ENCODE peak calls at places on chromosomes 6 and 20, in five cellular contexts. N, B, Z, Q and J are unnamed samples.

GRCh38 chr6:128474481-128474880 is 45.9 kb downstream of the PTPRK start:
- DNase-seq in N (no peak), B (peak), Z (peak), Q (no peak), J (no peak)

GRCh38 chr6:169173532-169174268 is 79.9 kb downstream of the THBS2 start:
- DNase-seq in N (no peak), B (no peak), Z (peak), Q (peak), J (no peak)

GRCh38 chr6:78308025-78308424 is 559.3 kb upstream of the IRAK1BP1 start:
- DNase-seq in N (no peak), B (no peak), Z (no peak), Q (no peak), J (peak)

GRCh38 chr6:73076211-73076610 is 149.1 kb downstream of the KHDC1L start:
- DNase-seq in N (no peak), B (no peak), Z (no peak), Q (no peak), J (no peak)

GRCh38 chr6:22612241-22612640 is 42.9 kb downstream of the HDGFL1 start:
- DNase-seq in N (no peak), B (peak), Z (peak), Q (no peak), J (no peak)

GRCh38 chr20:39378781-39379180 is 416.6 kb downstream of the DHX35 start:
- DNase-seq in N (no peak), B (no peak), Z (no peak), Q (no peak), J (no peak)

GRCh38 chr6:35776364-35777215 is at the start of gene CLPSL2:
- DNase-seq in N (no peak), B (no peak), Z (no peak), Q (peak), J (peak)

GRCh38 chr20:380763-381580 is 412 bp downstream of the TRIB3 start:
- DNase-seq in N (peak), B (peak), Z (peak), Q (peak), J (peak)

GRCh38 chr6:143159001-143159400 is 98.3 kb downstream of the AIG1 start:
- DNase-seq in N (no peak), B (no peak), Z (no peak), Q (no peak), J (no peak)

GRCh38 chr20:58236612-58237317 is 8.3 kb upstream of the ANKRD60 start:
- DNase-seq in N (peak), B (peak), Z (peak), Q (peak), J (peak)

GRCh38 chr20:52318601-52319000 is 127.0 kb upstream of the ZFP64 start:
- DNase-seq in N (no peak), B (no peak), Z (no peak), Q (no peak), J (no peak)

GRCh38 chr6:158040051-158040803 is 58.6 kb downstream of the SYNJ2 start:
- DNase-seq in N (no peak), B (peak), Z (peak), Q (peak), J (no peak)

GRCh38 chr6:136510782-136511181 is 39.4 kb downstream of the MAP7 start:
- DNase-seq in N (no peak), B (no peak), Z (no peak), Q (no peak), J (no peak)

GRCh38 chr6:149129401-149130077 is 188.0 kb upstream of the TAB2 start:
- DNase-seq in N (no peak), B (peak), Z (peak), Q (peak), J (no peak)

GRCh38 chr6:38157905-38158304 is 338.4 kb downstream of the ZFAND3 start:
- DNase-seq in N (no peak), B (no peak), Z (no peak), Q (no peak), J (no peak)

GRCh38 chr6:165587206-165587605 is 75.8 kb downstream of the PDE10A start:
- DNase-seq in N (no peak), B (no peak), Z (no peak), Q (no peak), J (no peak)

GRCh38 chr6:151961809-151962208 is 154.3 kb downstream of the ESR1 start:
- DNase-seq in N (no peak), B (no peak), Z (no peak), Q (no peak), J (no peak)

GRCh38 chr6:26022166-26022510 is 59.5 kb downstream of the TRIM38 start:
- DNase-seq in N (no peak), B (peak), Z (peak), Q (peak), J (no peak)

GRCh38 chr6:137832110-137832509 is 34.9 kb upstream of the TNFAIP3 start:
- DNase-seq in N (no peak), B (peak), Z (peak), Q (peak), J (no peak)

GRCh38 chr6:18028332-18028731 is 40.9 kb upstream of the KIF13A start:
- DNase-seq in N (no peak), B (no peak), Z (no peak), Q (no peak), J (no peak)

GRCh38 chr6:142846883-142847287 is 98.1 kb downstream of the HIVEP2 start:
- DNase-seq in N (no peak), B (peak), Z (peak), Q (peak), J (no peak)

GRCh38 chr6:91575032-91575431 is 988.2 kb upstream of the MAP3K7 start:
- DNase-seq in N (no peak), B (peak), Z (peak), Q (no peak), J (no peak)

GRCh38 chr6:113122060-113122459 is 735.1 kb upstream of the MARCKS start:
- DNase-seq in N (no peak), B (peak), Z (peak), Q (peak), J (peak)

GRCh38 chr6:110054664-110055386 is 76.7 kb downstream of the GPR6 start:
- DNase-seq in N (no peak), B (no peak), Z (no peak), Q (no peak), J (no peak)

GRCh38 chr6:150403458-150404245 is 34.8 kb downstream of the IYD start:
- DNase-seq in N (no peak), B (peak), Z (peak), Q (no peak), J (no peak)

DNA sequence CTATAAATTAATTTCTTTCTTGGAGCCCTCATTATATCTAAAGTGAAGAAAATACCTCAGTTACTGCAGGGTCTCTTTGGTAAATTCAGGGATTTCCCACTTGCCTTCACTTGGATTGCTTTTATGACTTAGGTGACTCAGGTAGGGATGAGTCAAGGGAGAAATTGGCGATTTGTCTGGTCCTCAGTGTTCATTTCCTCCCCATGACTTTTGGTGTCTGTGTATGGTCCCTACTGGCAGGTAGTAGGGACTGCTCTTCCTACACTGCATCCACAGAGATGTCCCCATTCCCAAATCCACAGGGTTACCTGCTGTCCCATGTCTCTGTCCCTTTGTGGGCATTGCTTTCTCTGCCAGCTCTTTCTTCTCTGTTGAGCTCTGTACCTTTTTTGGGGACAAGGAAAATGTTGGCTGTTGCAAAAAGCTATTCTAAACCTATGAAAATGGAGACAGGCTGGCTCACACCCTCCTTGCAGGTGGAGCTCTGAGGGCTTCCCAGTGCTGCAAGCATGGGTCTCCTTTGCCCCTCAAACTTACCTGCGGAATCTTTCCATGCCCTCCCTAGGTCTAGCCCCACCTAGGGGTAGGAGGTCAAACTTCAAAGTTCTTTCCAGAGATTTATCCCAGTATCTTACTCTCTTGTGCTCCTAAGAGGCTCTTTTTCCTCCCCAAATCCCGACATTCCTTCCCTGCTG is 211.9 kb downstream of the ZNF217 start:
- DNase-seq in N (no peak), B (no peak), Z (no peak), Q (no peak), J (no peak)
- H3K4me2 ChIP-seq in N (no peak), B (no peak), Z (no peak), Q (no peak), J (no peak)

DNA sequence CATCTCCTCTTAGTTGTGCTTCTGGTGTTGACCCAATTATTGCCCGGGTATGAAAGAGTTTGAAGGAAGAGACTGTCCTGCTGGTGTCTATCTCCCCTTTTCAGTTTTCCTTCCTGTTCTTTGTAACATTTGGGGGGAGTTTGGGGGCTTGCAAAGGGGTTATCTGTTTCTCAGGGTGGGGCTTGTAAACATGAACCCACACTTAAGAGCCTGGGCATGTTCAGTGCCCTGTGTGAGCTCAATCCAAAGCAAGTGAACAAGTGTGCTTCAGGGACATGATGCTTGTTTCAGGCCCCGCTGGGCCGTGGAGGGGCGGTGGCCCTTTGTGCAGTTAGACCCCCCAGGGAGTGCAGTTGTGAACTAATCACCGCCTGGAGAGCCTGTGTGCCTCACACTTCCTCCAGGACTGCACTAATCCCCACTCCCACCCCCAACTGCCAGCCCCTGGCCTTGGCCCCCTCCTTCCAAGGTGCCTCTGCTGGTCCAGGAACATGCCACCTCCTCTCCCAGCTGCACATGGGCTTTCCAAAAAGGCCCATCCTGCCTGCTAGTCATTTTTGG is 58.1 kb downstream of the RREB1 start:
- DNase-seq in N (no peak), B (peak), Z (no peak), Q (no peak), J (no peak)
- H2BK5ac ChIP-seq in N (no peak), B (no peak), Z (peak), Q (no peak), J (no peak)

GRCh38 chr20:33668087-33668790 is 1.5 kb downstream of the ACTL10 start:
- DNase-seq in N (no peak), B (no peak), Z (no peak), Q (no peak), J (no peak)
- H3K4me2 ChIP-seq in N (peak), B (no peak), Z (no peak), Q (no peak), J (no peak)

GRCh38 chr6:141561154-141561553 is 571.6 kb upstream of the GJE1 start:
- DNase-seq in N (no peak), B (no peak), Z (no peak), Q (no peak), J (no peak)

GRCh38 chr6:141562801-141563763 is 569.6 kb upstream of the GJE1 start:
- DNase-seq in N (peak), B (peak), Z (peak), Q (peak), J (peak)

GRCh38 chr6:141562181-141562800 is 570.4 kb upstream of the GJE1 start:
- DNase-seq in N (no peak), B (peak), Z (no peak), Q (no peak), J (peak)
- H2BK5ac ChIP-seq in N (no peak), B (no peak), Z (peak), Q (peak), J (no peak)

GRCh38 chr6:42788671-42789070 is 6.8 kb downstream of the BICRAL start:
- DNase-seq in N (no peak), B (no peak), Z (no peak), Q (no peak), J (no peak)
- H3K4me2 ChIP-seq in N (no peak), B (no peak), Z (no peak), Q (no peak), J (no peak)